ENCODE peak calls at places on chromosomes 12 and 14, in seven cellular contexts. R is LoVo, H is NCI-H2171 treated with DMSO at 0.1 percent for 48 hours, J is aorta, F is EH, B is hypothalamus, K is tibial artery. W is an unnamed sample.

GRCh38 chr12:80708535-80709328 is 1.3 kb downstream of the MYF6 start:
- DNase-seq in H (no peak), F (no peak), K (no peak), J (no peak), R (no peak), B (no peak), W (no peak)

GRCh38 chr12:52789637-52790426 is 6.1 kb downstream of the KRT3 start:
- DNase-seq in H (no peak), F (no peak), K (no peak), R (no peak), B (peak; percentile 5), J (no peak), W (no peak)

GRCh38 chr14:100787659-100788058 is 38.3 kb upstream of the MEG3 start:
- DNase-seq in J (no peak), F (no peak), B (no peak), H (no peak), K (no peak), R (no peak), W (no peak)

GRCh38 chr12:10131101-10131632 is 1.2 kb upstream of the CLEC7A start:
- DNase-seq in K (no peak), F (no peak), B (no peak), R (no peak), H (no peak), J (no peak), W (no peak)

GRCh38 chr12:74449872-74450271 is 87.8 kb upstream of the ATXN7L3B start:
- DNase-seq in H (no peak), F (peak; percentile 3), J (no peak), B (no peak), R (no peak), K (no peak), W (peak; percentile 36)

GRCh38 chr14:32311294-32312009 is 17.6 kb upstream of the AKAP6 start:
- DNase-seq in R (no peak), J (no peak), B (no peak), F (peak; percentile 27), K (no peak), H (no peak), W (peak; percentile 24)

GRCh38 chr14:77498120-77498979 is at the start of gene ISM2:
- DNase-seq in F (peak; percentile 53), H (peak; percentile 33), K (no peak), B (peak; percentile 24), R (peak; percentile 54), J (no peak), W (peak; percentile 71)

GRCh38 chr12:10331642-10332239 is 24.1 kb downstream of the KLRD1 start:
- DNase-seq in B (no peak), R (peak; percentile 73), H (peak; percentile 1), J (no peak), K (no peak), F (peak; percentile 66), W (peak; percentile 82)

GRCh38 chr12:48875944-48876520 is 10.4 kb upstream of the RND1 start:
- DNase-seq in R (no peak), H (no peak), J (no peak), B (no peak), K (no peak), F (no peak), W (no peak)

GRCh38 chr12:41225179-41225578 is 37.1 kb downstream of the PDZRN4 start:
- DNase-seq in H (no peak), J (no peak), K (no peak), F (no peak), R (no peak), B (no peak), W (no peak)

W was measured in adipocyte.